ENCODE peak calls at places on chromosomes 13 and 19, in five cellular contexts. One of them, this sample, is unnamed.

GRCh38 chr19:5080030-5080644 is 111.2 kb downstream of the KDM4B start:
- DNase-seq in choroid plexus epithelial cell: no peak
- DNase-seq in psoas muscle: peak; percentile 51
- DNase-seq in CD4-positive, CD25-positive, alpha-beta regulatory T cell: no peak
- DNase-seq in HFF-Myc: no peak
- DNase-seq in this sample: no peak

GRCh38 chr19:17411801-17412200 is 6.4 kb upstream of the BST2 start:
- DNase-seq in choroid plexus epithelial cell: no peak
- DNase-seq in psoas muscle: no peak
- DNase-seq in CD4-positive, CD25-positive, alpha-beta regulatory T cell: no peak
- DNase-seq in HFF-Myc: no peak
- DNase-seq in this sample: no peak

GRCh38 chr19:11027381-11027780 is 61.9 kb upstream of the LDLR start:
- DNase-seq in choroid plexus epithelial cell: no peak
- DNase-seq in psoas muscle: no peak
- DNase-seq in CD4-positive, CD25-positive, alpha-beta regulatory T cell: no peak
- DNase-seq in HFF-Myc: no peak
- DNase-seq in this sample: no peak

GRCh38 chr13:44311011-44311481 is 62.6 kb upstream of the SERP2 start:
- DNase-seq in choroid plexus epithelial cell: peak; percentile 71
- DNase-seq in psoas muscle: no peak
- DNase-seq in CD4-positive, CD25-positive, alpha-beta regulatory T cell: no peak
- DNase-seq in HFF-Myc: no peak
- DNase-seq in this sample: peak; percentile 65

GRCh38 chr13:93480553-93481106 is 254.0 kb downstream of the GPC6 start:
- DNase-seq in choroid plexus epithelial cell: peak; percentile 11
- DNase-seq in psoas muscle: no peak
- DNase-seq in CD4-positive, CD25-positive, alpha-beta regulatory T cell: no peak
- DNase-seq in HFF-Myc: no peak
- DNase-seq in this sample: no peak

GRCh38 chr19:5152767-5153532 is 184.0 kb downstream of the KDM4B start:
- DNase-seq in choroid plexus epithelial cell: no peak
- DNase-seq in psoas muscle: no peak
- DNase-seq in CD4-positive, CD25-positive, alpha-beta regulatory T cell: no peak
- DNase-seq in HFF-Myc: no peak
- DNase-seq in this sample: no peak

GRCh38 chr13:37753776-37754175 is 115.8 kb downstream of the TRPC4 start:
- DNase-seq in choroid plexus epithelial cell: no peak
- DNase-seq in psoas muscle: no peak
- DNase-seq in CD4-positive, CD25-positive, alpha-beta regulatory T cell: no peak
- DNase-seq in HFF-Myc: no peak
- DNase-seq in this sample: no peak

GRCh38 chr19:18833141-18833476 is 1.4 kb downstream of the UPF1 start:
- DNase-seq in choroid plexus epithelial cell: no peak
- DNase-seq in psoas muscle: no peak
- DNase-seq in CD4-positive, CD25-positive, alpha-beta regulatory T cell: no peak
- DNase-seq in HFF-Myc: no peak
- DNase-seq in this sample: no peak

GRCh38 chr13:65026505-65026904 is 2203.6 kb downstream of the PCDH9 start:
- DNase-seq in choroid plexus epithelial cell: no peak
- DNase-seq in psoas muscle: no peak
- DNase-seq in CD4-positive, CD25-positive, alpha-beta regulatory T cell: no peak
- DNase-seq in HFF-Myc: no peak
- DNase-seq in this sample: no peak

GRCh38 chr19:3547301-3547731 is 8.3 kb downstream of the TEKTIP1 start:
- DNase-seq in choroid plexus epithelial cell: no peak
- DNase-seq in psoas muscle: no peak
- DNase-seq in CD4-positive, CD25-positive, alpha-beta regulatory T cell: no peak
- DNase-seq in HFF-Myc: no peak
- DNase-seq in this sample: no peak

GRCh38 chr13:113930711-113931637 is 42.9 kb downstream of the C13orf46 start:
- DNase-seq in choroid plexus epithelial cell: no peak
- DNase-seq in psoas muscle: no peak
- DNase-seq in CD4-positive, CD25-positive, alpha-beta regulatory T cell: no peak
- DNase-seq in HFF-Myc: no peak
- DNase-seq in this sample: no peak

GRCh38 chr13:114063545-114064515 is 68.6 kb downstream of the RASA3 start:
- DNase-seq in choroid plexus epithelial cell: peak; percentile 62
- DNase-seq in psoas muscle: peak; percentile 87
- DNase-seq in CD4-positive, CD25-positive, alpha-beta regulatory T cell: no peak
- DNase-seq in HFF-Myc: peak; percentile 20
- DNase-seq in this sample: peak; percentile 71

GRCh38 chr13:34338102-34338501 is 520.2 kb downstream of the RFC3 start:
- DNase-seq in choroid plexus epithelial cell: no peak
- DNase-seq in psoas muscle: no peak
- DNase-seq in CD4-positive, CD25-positive, alpha-beta regulatory T cell: no peak
- DNase-seq in HFF-Myc: no peak
- DNase-seq in this sample: no peak

GRCh38 chr13:80083516-80084085 is 257.3 kb downstream of the SPRY2 start:
- DNase-seq in choroid plexus epithelial cell: peak; percentile 71
- DNase-seq in psoas muscle: no peak
- DNase-seq in CD4-positive, CD25-positive, alpha-beta regulatory T cell: no peak
- DNase-seq in HFF-Myc: no peak
- DNase-seq in this sample: peak; percentile 82

GRCh38 chr13:82717249-82717648 is 1165.0 kb downstream of the SLITRK1 start:
- DNase-seq in choroid plexus epithelial cell: peak; percentile 73
- DNase-seq in psoas muscle: no peak
- DNase-seq in CD4-positive, CD25-positive, alpha-beta regulatory T cell: no peak
- DNase-seq in HFF-Myc: no peak
- DNase-seq in this sample: peak; percentile 63

GRCh38 chr19:57103573-57104277 is 16.1 kb upstream of the USP29 start:
- DNase-seq in choroid plexus epithelial cell: peak; percentile 73
- DNase-seq in psoas muscle: peak; percentile 59
- DNase-seq in CD4-positive, CD25-positive, alpha-beta regulatory T cell: peak; percentile 27
- DNase-seq in HFF-Myc: peak; percentile 21
- DNase-seq in this sample: peak; percentile 33

GRCh38 chr19:29540128-29540527 is 14.3 kb downstream of the VSTM2B start:
- DNase-seq in choroid plexus epithelial cell: no peak
- DNase-seq in psoas muscle: no peak
- DNase-seq in CD4-positive, CD25-positive, alpha-beta regulatory T cell: no peak
- DNase-seq in HFF-Myc: no peak
- DNase-seq in this sample: no peak

DNA sequence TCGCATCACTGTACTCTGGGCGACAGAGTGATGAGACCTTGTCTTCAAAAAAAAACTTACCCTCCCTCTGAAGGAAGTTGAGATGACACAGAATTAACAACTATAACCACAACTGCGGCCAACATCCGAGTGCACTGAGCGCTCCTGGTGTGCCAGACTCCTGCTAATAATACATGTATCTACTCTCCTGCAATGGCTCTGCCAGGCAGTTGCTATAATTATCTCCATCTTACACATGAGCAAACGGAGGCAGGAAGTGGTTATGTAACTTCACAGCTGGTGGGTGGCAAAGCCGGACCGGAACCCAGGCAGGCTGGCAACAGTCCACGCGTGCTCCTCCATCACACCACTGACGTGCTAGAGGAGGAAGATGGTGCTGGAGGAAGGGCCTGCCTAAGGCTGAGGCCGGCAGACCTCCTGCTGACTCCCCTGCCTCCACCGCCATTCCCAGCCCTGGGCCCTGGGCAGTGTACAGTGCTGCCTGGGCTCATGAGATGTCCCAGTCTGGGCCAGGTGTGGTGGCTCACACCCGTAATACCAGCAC is 12.6 kb downstream of the XRCC1 start:
- DNase-seq in choroid plexus epithelial cell: peak; percentile 89
- DNase-seq in psoas muscle: peak; percentile 91
- DNase-seq in CD4-positive, CD25-positive, alpha-beta regulatory T cell: peak; percentile 54
- DNase-seq in HFF-Myc: no peak
- DNase-seq in this sample: peak; percentile 91
- H3K4me3 ChIP-seq in choroid plexus epithelial cell: no peak overlapping the region
- H3K4me3 ChIP-seq in psoas muscle: no peak overlapping the region
- H3K4me3 ChIP-seq in CD4-positive, CD25-positive, alpha-beta regulatory T cell: peak overlapping the region; percentile 76
- H3K4me3 ChIP-seq in HFF-Myc: no peak overlapping the region
- H3K4me3 ChIP-seq in this sample: no peak overlapping the region

GRCh38 chr13:41463823-41464602 is 6.7 kb downstream of the RGCC start:
- DNase-seq in choroid plexus epithelial cell: no peak
- DNase-seq in psoas muscle: no peak
- DNase-seq in CD4-positive, CD25-positive, alpha-beta regulatory T cell: no peak
- DNase-seq in HFF-Myc: no peak
- DNase-seq in this sample: no peak

GRCh38 chr13:41459754-41460111 is 2.4 kb downstream of the RGCC start:
- DNase-seq in choroid plexus epithelial cell: no peak
- DNase-seq in psoas muscle: no peak
- DNase-seq in CD4-positive, CD25-positive, alpha-beta regulatory T cell: no peak
- DNase-seq in HFF-Myc: no peak
- DNase-seq in this sample: no peak

GRCh38 chr13:41460930-41461329 is 3.6 kb downstream of the RGCC start:
- DNase-seq in choroid plexus epithelial cell: no peak
- DNase-seq in psoas muscle: no peak
- DNase-seq in CD4-positive, CD25-positive, alpha-beta regulatory T cell: no peak
- DNase-seq in HFF-Myc: no peak
- DNase-seq in this sample: no peak

GRCh38 chr13:41462427-41462826 is 5.1 kb downstream of the RGCC start:
- DNase-seq in choroid plexus epithelial cell: no peak
- DNase-seq in psoas muscle: no peak
- DNase-seq in CD4-positive, CD25-positive, alpha-beta regulatory T cell: no peak
- DNase-seq in HFF-Myc: no peak
- DNase-seq in this sample: no peak

GRCh38 chr13:41461527-41462124 is 4.3 kb downstream of the RGCC start:
- DNase-seq in choroid plexus epithelial cell: no peak
- DNase-seq in psoas muscle: no peak
- DNase-seq in CD4-positive, CD25-positive, alpha-beta regulatory T cell: no peak
- DNase-seq in HFF-Myc: no peak
- DNase-seq in this sample: no peak
- H3K4me3 ChIP-seq in choroid plexus epithelial cell: no peak overlapping the region
- H3K4me3 ChIP-seq in psoas muscle: peak overlapping the region; percentile 31
- H3K4me3 ChIP-seq in CD4-positive, CD25-positive, alpha-beta regulatory T cell: peak overlapping the region; percentile 94
- H3K4me3 ChIP-seq in HFF-Myc: no peak overlapping the region
- H3K4me3 ChIP-seq in this sample: no peak overlapping the region

DNA sequence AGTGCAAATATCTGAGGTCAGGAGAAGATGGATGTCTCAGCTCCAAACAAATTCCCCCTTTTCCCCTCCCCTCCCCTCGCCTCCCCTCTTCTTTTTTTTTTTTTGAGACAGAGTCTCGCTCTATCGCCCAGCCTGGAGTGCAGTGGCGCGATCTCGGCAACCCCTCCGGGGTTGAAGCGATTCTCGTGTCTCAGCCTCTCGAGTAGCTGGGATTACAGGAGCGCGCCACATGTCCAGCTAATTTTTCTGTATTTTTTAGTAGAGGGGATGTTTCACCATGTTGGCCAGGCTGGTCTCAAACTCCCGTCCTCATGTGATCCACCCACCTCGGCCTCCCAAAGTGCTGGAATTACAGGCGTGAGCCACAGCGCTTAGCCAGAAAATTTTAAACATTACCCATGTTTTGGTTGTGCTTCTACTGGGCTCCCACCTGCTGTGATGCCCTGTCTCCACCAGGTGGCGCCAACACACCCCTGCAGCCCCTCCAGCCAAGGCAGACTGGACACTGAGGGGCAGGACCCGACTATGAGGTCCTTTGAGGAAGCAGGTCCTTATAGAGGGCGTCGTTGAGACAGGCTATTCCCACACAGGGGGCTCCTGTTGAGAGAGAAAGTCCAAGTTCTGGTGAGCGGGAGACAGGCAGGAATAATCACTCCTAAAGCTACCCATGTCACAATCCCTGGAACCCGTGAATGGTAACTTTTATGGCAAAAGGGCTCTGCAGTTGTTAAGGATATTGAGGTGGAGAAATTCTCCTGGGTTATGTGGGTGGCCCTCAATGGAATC is 6.3 kb downstream of the ERICH4 start:
- DNase-seq in choroid plexus epithelial cell: peak; percentile 73
- DNase-seq in psoas muscle: peak; percentile 84
- DNase-seq in CD4-positive, CD25-positive, alpha-beta regulatory T cell: peak; percentile 63
- DNase-seq in HFF-Myc: no peak
- DNase-seq in this sample: peak; percentile 62
- H3K4me3 ChIP-seq in choroid plexus epithelial cell: peak overlapping the region; percentile 32
- H3K4me3 ChIP-seq in psoas muscle: peak overlapping the region; percentile 52
- H3K4me3 ChIP-seq in CD4-positive, CD25-positive, alpha-beta regulatory T cell: no peak overlapping the region
- H3K4me3 ChIP-seq in HFF-Myc: peak overlapping the region; percentile 21
- H3K4me3 ChIP-seq in this sample: no peak overlapping the region

GRCh38 chr19:13096968-13097330 is 5.7 kb downstream of the LYL1 start:
- DNase-seq in choroid plexus epithelial cell: no peak
- DNase-seq in psoas muscle: no peak
- DNase-seq in CD4-positive, CD25-positive, alpha-beta regulatory T cell: no peak
- DNase-seq in HFF-Myc: no peak
- DNase-seq in this sample: no peak

GRCh38 chr19:13097331-13098258 is 5.1 kb downstream of the LYL1 start:
- DNase-seq in choroid plexus epithelial cell: no peak
- DNase-seq in psoas muscle: no peak
- DNase-seq in CD4-positive, CD25-positive, alpha-beta regulatory T cell: peak; percentile 27
- DNase-seq in HFF-Myc: no peak
- DNase-seq in this sample: no peak

GRCh38 chr19:13100031-13100588 is 2.5 kb downstream of the LYL1 start:
- DNase-seq in choroid plexus epithelial cell: no peak
- DNase-seq in psoas muscle: no peak
- DNase-seq in CD4-positive, CD25-positive, alpha-beta regulatory T cell: peak; percentile 44
- DNase-seq in HFF-Myc: no peak
- DNase-seq in this sample: no peak

GRCh38 chr19:13099073-13099999 is 3.3 kb downstream of the LYL1 start:
- DNase-seq in choroid plexus epithelial cell: no peak
- DNase-seq in psoas muscle: peak; percentile 87
- DNase-seq in CD4-positive, CD25-positive, alpha-beta regulatory T cell: peak; percentile 73
- DNase-seq in HFF-Myc: no peak
- DNase-seq in this sample: no peak

DNA sequence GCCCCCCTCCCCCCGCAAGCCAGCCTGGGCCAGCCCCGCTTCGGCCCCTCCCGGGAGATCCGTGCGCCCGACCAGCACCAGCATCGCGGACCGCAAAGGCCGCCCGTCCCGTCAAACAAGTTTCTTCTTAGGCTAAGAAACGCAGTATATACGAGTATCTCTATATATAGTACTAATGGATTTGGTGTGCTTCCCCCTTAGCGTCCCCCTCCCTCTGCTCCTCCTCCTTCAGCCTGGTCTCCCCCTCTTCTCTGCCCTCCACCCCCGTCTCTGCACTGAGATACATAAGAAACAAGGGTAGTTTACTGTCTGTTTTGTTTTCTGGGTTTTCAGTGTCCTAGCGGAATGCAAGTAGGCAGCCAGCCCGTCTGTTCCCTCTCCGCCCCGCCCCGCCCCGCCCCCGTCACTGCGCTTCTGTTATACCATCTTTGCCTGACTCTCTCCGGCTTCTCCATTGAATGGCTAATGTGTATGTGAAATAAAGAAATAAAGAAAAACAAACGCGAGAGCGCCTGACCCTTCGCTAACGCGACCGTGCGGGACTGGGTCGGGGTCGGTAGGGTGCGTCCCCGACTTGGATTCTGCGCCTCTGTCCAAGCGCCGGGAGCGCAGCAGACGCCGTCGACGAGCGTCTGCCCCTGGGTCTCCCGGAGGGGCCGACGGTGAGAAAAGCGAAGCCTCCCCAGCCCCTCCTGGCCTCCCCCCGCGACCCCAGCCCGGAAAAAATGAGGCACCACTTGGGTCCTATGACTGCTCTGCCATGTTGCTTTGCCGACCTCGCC is 4.2 kb downstream of the LYL1 start:
- DNase-seq in choroid plexus epithelial cell: peak; percentile 46
- DNase-seq in psoas muscle: no peak
- DNase-seq in CD4-positive, CD25-positive, alpha-beta regulatory T cell: peak; percentile 35
- DNase-seq in HFF-Myc: no peak
- DNase-seq in this sample: peak; percentile 67
- H3K4me3 ChIP-seq in choroid plexus epithelial cell: no peak overlapping the region
- H3K4me3 ChIP-seq in psoas muscle: peak overlapping the region; percentile 51
- H3K4me3 ChIP-seq in CD4-positive, CD25-positive, alpha-beta regulatory T cell: peak overlapping the region; percentile 59
- H3K4me3 ChIP-seq in HFF-Myc: no peak overlapping the region
- H3K4me3 ChIP-seq in this sample: no peak overlapping the region

DNA sequence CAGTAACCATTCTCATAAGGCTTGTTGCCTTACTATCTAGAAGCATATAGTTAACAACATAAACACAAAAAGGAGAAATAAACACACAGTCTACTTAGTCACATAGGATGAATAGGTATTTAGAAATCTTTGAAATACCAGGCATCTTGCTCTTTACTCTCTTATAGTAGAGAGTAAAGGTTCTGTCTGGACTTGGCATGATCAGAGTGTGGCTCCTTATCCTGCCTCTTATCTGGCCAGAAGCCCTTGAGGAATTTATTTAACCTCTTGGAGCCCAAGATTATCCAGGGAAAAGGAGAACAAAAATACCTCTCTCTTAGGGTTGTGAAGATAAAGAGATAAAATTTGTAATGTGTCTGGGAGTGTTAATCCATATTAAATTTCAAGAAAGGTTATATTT is 100.2 kb upstream of the MBNL2 start:
- DNase-seq in choroid plexus epithelial cell: no peak
- DNase-seq in psoas muscle: no peak
- DNase-seq in CD4-positive, CD25-positive, alpha-beta regulatory T cell: no peak
- DNase-seq in HFF-Myc: no peak
- DNase-seq in this sample: peak; percentile 20
- H3K4me3 ChIP-seq in choroid plexus epithelial cell: no peak overlapping the region
- H3K4me3 ChIP-seq in psoas muscle: no peak overlapping the region
- H3K4me3 ChIP-seq in CD4-positive, CD25-positive, alpha-beta regulatory T cell: no peak overlapping the region
- H3K4me3 ChIP-seq in HFF-Myc: no peak overlapping the region
- H3K4me3 ChIP-seq in this sample: no peak overlapping the region

This sample was measured in astrocyte of the spinal cord.